ENCODE peak calls at places on chromosomes 11 and 22, in six cellular contexts. One of them, this sample, is unnamed.

GRCh38 chr22:20656516-20656901 is 117.4 kb upstream of the SERPIND1 start:
- DNase-seq in tibial nerve: no peak
- DNase-seq in HT-29: no peak
- DNase-seq in ascending aorta: no peak
- DNase-seq in activated T-helper 1 cell treated with anti-CD3 and anti-CD28 coated beads, Interleukin-12 subunit alpha, Interleukin-12 subunit beta, Interleukin-2, Interleukin-4 antibody, amounts not matched to agents 30 ng/mL and 10 ng/mL and 1 ng/mL, durations not matched to agents 14 hours and 24 hours and 36 hours: no peak
- DNase-seq in MM.1S: no peak
- DNase-seq in this sample: no peak

GRCh38 chr11:128666397-128666796 is 27.5 kb upstream of the FLI1 start:
- DNase-seq in tibial nerve: no peak
- DNase-seq in HT-29: no peak
- DNase-seq in ascending aorta: no peak
- DNase-seq in activated T-helper 1 cell treated with anti-CD3 and anti-CD28 coated beads, Interleukin-12 subunit alpha, Interleukin-12 subunit beta, Interleukin-2, Interleukin-4 antibody, amounts not matched to agents 30 ng/mL and 10 ng/mL and 1 ng/mL, durations not matched to agents 14 hours and 24 hours and 36 hours: no peak
- DNase-seq in MM.1S: no peak
- DNase-seq in this sample: no peak

GRCh38 chr11:78744202-78744601 is 169.5 kb upstream of the NARS2 start:
- DNase-seq in tibial nerve: no peak
- DNase-seq in HT-29: no peak
- DNase-seq in ascending aorta: no peak
- DNase-seq in activated T-helper 1 cell treated with anti-CD3 and anti-CD28 coated beads, Interleukin-12 subunit alpha, Interleukin-12 subunit beta, Interleukin-2, Interleukin-4 antibody, amounts not matched to agents 30 ng/mL and 10 ng/mL and 1 ng/mL, durations not matched to agents 14 hours and 24 hours and 36 hours: no peak
- DNase-seq in MM.1S: no peak
- DNase-seq in this sample: no peak

GRCh38 chr11:11416917-11417316 is 63.9 kb upstream of the CSNK2A3 start:
- DNase-seq in tibial nerve: no peak
- DNase-seq in HT-29: no peak
- DNase-seq in ascending aorta: peak; percentile 75
- DNase-seq in activated T-helper 1 cell treated with anti-CD3 and anti-CD28 coated beads, Interleukin-12 subunit alpha, Interleukin-12 subunit beta, Interleukin-2, Interleukin-4 antibody, amounts not matched to agents 30 ng/mL and 10 ng/mL and 1 ng/mL, durations not matched to agents 14 hours and 24 hours and 36 hours: no peak
- DNase-seq in MM.1S: no peak
- DNase-seq in this sample: no peak

GRCh38 chr22:50173221-50173982 is 2.9 kb downstream of the PANX2 start:
- DNase-seq in tibial nerve: no peak
- DNase-seq in HT-29: no peak
- DNase-seq in ascending aorta: no peak
- DNase-seq in activated T-helper 1 cell treated with anti-CD3 and anti-CD28 coated beads, Interleukin-12 subunit alpha, Interleukin-12 subunit beta, Interleukin-2, Interleukin-4 antibody, amounts not matched to agents 30 ng/mL and 10 ng/mL and 1 ng/mL, durations not matched to agents 14 hours and 24 hours and 36 hours: no peak
- DNase-seq in MM.1S: no peak
- DNase-seq in this sample: no peak

GRCh38 chr11:8988329-8989234 is 15.2 kb downstream of the NRIP3 start:
- DNase-seq in tibial nerve: no peak
- DNase-seq in HT-29: no peak
- DNase-seq in ascending aorta: no peak
- DNase-seq in activated T-helper 1 cell treated with anti-CD3 and anti-CD28 coated beads, Interleukin-12 subunit alpha, Interleukin-12 subunit beta, Interleukin-2, Interleukin-4 antibody, amounts not matched to agents 30 ng/mL and 10 ng/mL and 1 ng/mL, durations not matched to agents 14 hours and 24 hours and 36 hours: no peak
- DNase-seq in MM.1S: no peak
- DNase-seq in this sample: no peak

GRCh38 chr22:44907765-44908737 is 101.8 kb downstream of the PHF21B start:
- DNase-seq in tibial nerve: no peak
- DNase-seq in HT-29: no peak
- DNase-seq in ascending aorta: no peak
- DNase-seq in activated T-helper 1 cell treated with anti-CD3 and anti-CD28 coated beads, Interleukin-12 subunit alpha, Interleukin-12 subunit beta, Interleukin-2, Interleukin-4 antibody, amounts not matched to agents 30 ng/mL and 10 ng/mL and 1 ng/mL, durations not matched to agents 14 hours and 24 hours and 36 hours: no peak
- DNase-seq in MM.1S: no peak
- DNase-seq in this sample: no peak

GRCh38 chr11:105372214-105372613 is 232.6 kb upstream of the CARD18 start:
- DNase-seq in tibial nerve: no peak
- DNase-seq in HT-29: no peak
- DNase-seq in ascending aorta: no peak
- DNase-seq in activated T-helper 1 cell treated with anti-CD3 and anti-CD28 coated beads, Interleukin-12 subunit alpha, Interleukin-12 subunit beta, Interleukin-2, Interleukin-4 antibody, amounts not matched to agents 30 ng/mL and 10 ng/mL and 1 ng/mL, durations not matched to agents 14 hours and 24 hours and 36 hours: no peak
- DNase-seq in MM.1S: no peak
- DNase-seq in this sample: no peak

GRCh38 chr11:8654503-8654902 is 28.0 kb downstream of the TRIM66 start:
- DNase-seq in tibial nerve: no peak
- DNase-seq in HT-29: no peak
- DNase-seq in ascending aorta: no peak
- DNase-seq in activated T-helper 1 cell treated with anti-CD3 and anti-CD28 coated beads, Interleukin-12 subunit alpha, Interleukin-12 subunit beta, Interleukin-2, Interleukin-4 antibody, amounts not matched to agents 30 ng/mL and 10 ng/mL and 1 ng/mL, durations not matched to agents 14 hours and 24 hours and 36 hours: no peak
- DNase-seq in MM.1S: no peak
- DNase-seq in this sample: no peak

GRCh38 chr11:12799373-12799835 is 125.2 kb downstream of the TEAD1 start:
- DNase-seq in tibial nerve: no peak
- DNase-seq in HT-29: peak; percentile 34
- DNase-seq in ascending aorta: no peak
- DNase-seq in activated T-helper 1 cell treated with anti-CD3 and anti-CD28 coated beads, Interleukin-12 subunit alpha, Interleukin-12 subunit beta, Interleukin-2, Interleukin-4 antibody, amounts not matched to agents 30 ng/mL and 10 ng/mL and 1 ng/mL, durations not matched to agents 14 hours and 24 hours and 36 hours: no peak
- DNase-seq in MM.1S: no peak
- DNase-seq in this sample: no peak

GRCh38 chr22:27534720-27535125 is 266.8 kb downstream of the MN1 start:
- DNase-seq in tibial nerve: no peak
- DNase-seq in HT-29: no peak
- DNase-seq in ascending aorta: no peak
- DNase-seq in activated T-helper 1 cell treated with anti-CD3 and anti-CD28 coated beads, Interleukin-12 subunit alpha, Interleukin-12 subunit beta, Interleukin-2, Interleukin-4 antibody, amounts not matched to agents 30 ng/mL and 10 ng/mL and 1 ng/mL, durations not matched to agents 14 hours and 24 hours and 36 hours: no peak
- DNase-seq in MM.1S: no peak
- DNase-seq in this sample: no peak

GRCh38 chr11:35550374-35551036 is 25.1 kb upstream of the PAMR1 start:
- DNase-seq in tibial nerve: no peak
- DNase-seq in HT-29: no peak
- DNase-seq in ascending aorta: no peak
- DNase-seq in activated T-helper 1 cell treated with anti-CD3 and anti-CD28 coated beads, Interleukin-12 subunit alpha, Interleukin-12 subunit beta, Interleukin-2, Interleukin-4 antibody, amounts not matched to agents 30 ng/mL and 10 ng/mL and 1 ng/mL, durations not matched to agents 14 hours and 24 hours and 36 hours: no peak
- DNase-seq in MM.1S: no peak
- DNase-seq in this sample: no peak

GRCh38 chr11:32439488-32440210 is 4.3 kb upstream of the WT1 start:
- DNase-seq in tibial nerve: no peak
- DNase-seq in HT-29: no peak
- DNase-seq in ascending aorta: no peak
- DNase-seq in activated T-helper 1 cell treated with anti-CD3 and anti-CD28 coated beads, Interleukin-12 subunit alpha, Interleukin-12 subunit beta, Interleukin-2, Interleukin-4 antibody, amounts not matched to agents 30 ng/mL and 10 ng/mL and 1 ng/mL, durations not matched to agents 14 hours and 24 hours and 36 hours: no peak
- DNase-seq in MM.1S: no peak
- DNase-seq in this sample: no peak

GRCh38 chr22:46044718-46045458 is 67.9 kb upstream of the WNT7B start:
- DNase-seq in tibial nerve: no peak
- DNase-seq in HT-29: no peak
- DNase-seq in ascending aorta: peak; percentile 68
- DNase-seq in activated T-helper 1 cell treated with anti-CD3 and anti-CD28 coated beads, Interleukin-12 subunit alpha, Interleukin-12 subunit beta, Interleukin-2, Interleukin-4 antibody, amounts not matched to agents 30 ng/mL and 10 ng/mL and 1 ng/mL, durations not matched to agents 14 hours and 24 hours and 36 hours: peak; percentile 29
- DNase-seq in MM.1S: no peak
- DNase-seq in this sample: no peak

GRCh38 chr22:43550024-43550620 is 138.3 kb downstream of the MPPED1 start:
- DNase-seq in tibial nerve: no peak
- DNase-seq in HT-29: no peak
- DNase-seq in ascending aorta: no peak
- DNase-seq in activated T-helper 1 cell treated with anti-CD3 and anti-CD28 coated beads, Interleukin-12 subunit alpha, Interleukin-12 subunit beta, Interleukin-2, Interleukin-4 antibody, amounts not matched to agents 30 ng/mL and 10 ng/mL and 1 ng/mL, durations not matched to agents 14 hours and 24 hours and 36 hours: no peak
- DNase-seq in MM.1S: peak; percentile 89
- DNase-seq in this sample: no peak